ENCODE peak calls at places on chromosomes 12 and 14, in six cellular contexts. One of them, this sample, is unnamed.

GRCh38 chr14:75823334-75823733 is 158.5 kb downstream of the TGFB3 start:
- DNase-seq in fibroblast of lung: peak; percentile 88
- DNase-seq in neural progenitor cell: no peak
- DNase-seq in left lung: no peak
- DNase-seq in Karpas-422: no peak
- DNase-seq in stomach: no peak
- DNase-seq in this sample: peak; percentile 73

GRCh38 chr12:28742791-28743190 is 406.3 kb upstream of the FAR2 start:
- DNase-seq in fibroblast of lung: peak; percentile 31
- DNase-seq in left lung: no peak
- DNase-seq in stomach: no peak
- DNase-seq in neural progenitor cell: no peak
- DNase-seq in Karpas-422: no peak
- DNase-seq in this sample: no peak

GRCh38 chr12:87140257-87140656 is 884.1 kb upstream of the MGAT4C start:
- DNase-seq in fibroblast of lung: peak; percentile 69
- DNase-seq in stomach: no peak
- DNase-seq in Karpas-422: no peak
- DNase-seq in neural progenitor cell: no peak
- DNase-seq in left lung: no peak
- DNase-seq in this sample: no peak

GRCh38 chr12:31647106-31647505 is 12.4 kb upstream of the ETFBKMT start:
- DNase-seq in fibroblast of lung: no peak
- DNase-seq in Karpas-422: no peak
- DNase-seq in left lung: no peak
- DNase-seq in neural progenitor cell: no peak
- DNase-seq in stomach: peak; percentile 9
- DNase-seq in this sample: no peak

GRCh38 chr14:53325176-53325806 is 172.2 kb upstream of the DDHD1 start:
- DNase-seq in Karpas-422: peak; percentile 65
- DNase-seq in fibroblast of lung: no peak
- DNase-seq in neural progenitor cell: peak; percentile 38
- DNase-seq in left lung: no peak
- DNase-seq in stomach: no peak
- DNase-seq in this sample: no peak

GRCh38 chr12:57240926-57241555 is 9.9 kb downstream of the STAC3 start:
- DNase-seq in Karpas-422: peak; percentile 77
- DNase-seq in neural progenitor cell: peak; percentile 72
- DNase-seq in left lung: peak; percentile 71
- DNase-seq in stomach: no peak
- DNase-seq in fibroblast of lung: no peak
- DNase-seq in this sample: no peak

GRCh38 chr14:54493293-54493692 is 4.5 kb upstream of the GMFB start:
- DNase-seq in stomach: no peak
- DNase-seq in Karpas-422: peak; percentile 56
- DNase-seq in left lung: no peak
- DNase-seq in neural progenitor cell: peak; percentile 47
- DNase-seq in fibroblast of lung: no peak
- DNase-seq in this sample: no peak

GRCh38 chr12:113200016-113200797 is 14.7 kb downstream of the RITA1 start:
- DNase-seq in fibroblast of lung: no peak
- DNase-seq in stomach: no peak
- DNase-seq in left lung: no peak
- DNase-seq in Karpas-422: no peak
- DNase-seq in neural progenitor cell: no peak
- DNase-seq in this sample: no peak

GRCh38 chr14:69880051-69880487 is 853 bp downstream of the SMOC1 start:
- DNase-seq in Karpas-422: no peak
- DNase-seq in fibroblast of lung: no peak
- DNase-seq in left lung: no peak
- DNase-seq in stomach: no peak
- DNase-seq in neural progenitor cell: peak; percentile 60
- DNase-seq in this sample: no peak

GRCh38 chr12:123231931-123232330 is 1.0 kb downstream of the MPHOSPH9 start:
- DNase-seq in fibroblast of lung: no peak
- DNase-seq in Karpas-422: peak; percentile 46
- DNase-seq in stomach: no peak
- DNase-seq in left lung: no peak
- DNase-seq in neural progenitor cell: peak; percentile 27
- DNase-seq in this sample: no peak

GRCh38 chr12:5295151-5295550 is 136.8 kb upstream of the NTF3 start:
- DNase-seq in fibroblast of lung: no peak
- DNase-seq in stomach: no peak
- DNase-seq in Karpas-422: no peak
- DNase-seq in neural progenitor cell: no peak
- DNase-seq in left lung: no peak
- DNase-seq in this sample: no peak

GRCh38 chr14:88748288-88748687 is 44.5 kb downstream of the EML5 start:
- DNase-seq in Karpas-422: no peak
- DNase-seq in stomach: no peak
- DNase-seq in left lung: no peak
- DNase-seq in neural progenitor cell: no peak
- DNase-seq in fibroblast of lung: no peak
- DNase-seq in this sample: no peak

GRCh38 chr14:22188346-22188745 is 400.7 kb downstream of the DAD1 start:
- DNase-seq in stomach: no peak
- DNase-seq in left lung: no peak
- DNase-seq in fibroblast of lung: no peak
- DNase-seq in Karpas-422: no peak
- DNase-seq in neural progenitor cell: no peak
- DNase-seq in this sample: no peak

GRCh38 chr12:128783129-128783574 is 40.6 kb downstream of the SLC15A4 start:
- DNase-seq in neural progenitor cell: no peak
- DNase-seq in Karpas-422: no peak
- DNase-seq in fibroblast of lung: peak; percentile 42
- DNase-seq in left lung: no peak
- DNase-seq in stomach: no peak
- DNase-seq in this sample: no peak

GRCh38 chr14:77314043-77314442 is 6.6 kb downstream of the POMT2 start:
- DNase-seq in Karpas-422: no peak
- DNase-seq in stomach: no peak
- DNase-seq in neural progenitor cell: no peak
- DNase-seq in fibroblast of lung: peak; percentile 57
- DNase-seq in left lung: no peak
- DNase-seq in this sample: no peak

GRCh38 chr14:70934084-70934483 is 26.8 kb downstream of the PCNX1 start:
- DNase-seq in Karpas-422: no peak
- DNase-seq in stomach: no peak
- DNase-seq in neural progenitor cell: no peak
- DNase-seq in left lung: no peak
- DNase-seq in fibroblast of lung: no peak
- DNase-seq in this sample: no peak

GRCh38 chr12:39830862-39831520 is 211.4 kb upstream of the ABCD2 start:
- DNase-seq in left lung: no peak
- DNase-seq in Karpas-422: no peak
- DNase-seq in neural progenitor cell: no peak
- DNase-seq in stomach: no peak
- DNase-seq in fibroblast of lung: peak; percentile 8
- DNase-seq in this sample: no peak

GRCh38 chr14:72605921-72606220 is 288.0 kb downstream of the DPF3 start:
- DNase-seq in stomach: no peak
- DNase-seq in fibroblast of lung: no peak
- DNase-seq in neural progenitor cell: no peak
- DNase-seq in left lung: no peak
- DNase-seq in Karpas-422: no peak
- DNase-seq in this sample: no peak

GRCh38 chr12:59620326-59620725 is 24.5 kb downstream of the SLC16A7 start:
- DNase-seq in stomach: no peak
- DNase-seq in left lung: no peak
- DNase-seq in fibroblast of lung: no peak
- DNase-seq in Karpas-422: peak; percentile 54
- DNase-seq in neural progenitor cell: no peak
- DNase-seq in this sample: no peak

GRCh38 chr14:102317564-102318248 is 1.8 kb upstream of the ZNF839 start:
- DNase-seq in neural progenitor cell: peak; percentile 33
- DNase-seq in fibroblast of lung: no peak
- DNase-seq in stomach: no peak
- DNase-seq in left lung: no peak
- DNase-seq in Karpas-422: peak; percentile 83
- DNase-seq in this sample: no peak

GRCh38 chr12:63945777-63946176 is 101.3 kb downstream of the SRGAP1 start:
- DNase-seq in neural progenitor cell: no peak
- DNase-seq in Karpas-422: no peak
- DNase-seq in left lung: no peak
- DNase-seq in fibroblast of lung: no peak
- DNase-seq in stomach: no peak
- DNase-seq in this sample: no peak

GRCh38 chr14:52356025-52356424 is 41.9 kb downstream of the PTGER2 start:
- DNase-seq in fibroblast of lung: peak; percentile 20
- DNase-seq in left lung: no peak
- DNase-seq in Karpas-422: no peak
- DNase-seq in neural progenitor cell: no peak
- DNase-seq in stomach: no peak
- DNase-seq in this sample: no peak

GRCh38 chr14:54354096-54354495 is 42.7 kb upstream of the CDKN3 start:
- DNase-seq in left lung: no peak
- DNase-seq in Karpas-422: no peak
- DNase-seq in neural progenitor cell: no peak
- DNase-seq in fibroblast of lung: no peak
- DNase-seq in stomach: no peak
- DNase-seq in this sample: no peak

GRCh38 chr12:104219908-104220404 is 4.4 kb downstream of the TXNRD1 start:
- DNase-seq in Karpas-422: peak; percentile 70
- DNase-seq in neural progenitor cell: no peak
- DNase-seq in left lung: no peak
- DNase-seq in fibroblast of lung: peak; percentile 79
- DNase-seq in stomach: peak; percentile 55
- DNase-seq in this sample: no peak

DNA sequence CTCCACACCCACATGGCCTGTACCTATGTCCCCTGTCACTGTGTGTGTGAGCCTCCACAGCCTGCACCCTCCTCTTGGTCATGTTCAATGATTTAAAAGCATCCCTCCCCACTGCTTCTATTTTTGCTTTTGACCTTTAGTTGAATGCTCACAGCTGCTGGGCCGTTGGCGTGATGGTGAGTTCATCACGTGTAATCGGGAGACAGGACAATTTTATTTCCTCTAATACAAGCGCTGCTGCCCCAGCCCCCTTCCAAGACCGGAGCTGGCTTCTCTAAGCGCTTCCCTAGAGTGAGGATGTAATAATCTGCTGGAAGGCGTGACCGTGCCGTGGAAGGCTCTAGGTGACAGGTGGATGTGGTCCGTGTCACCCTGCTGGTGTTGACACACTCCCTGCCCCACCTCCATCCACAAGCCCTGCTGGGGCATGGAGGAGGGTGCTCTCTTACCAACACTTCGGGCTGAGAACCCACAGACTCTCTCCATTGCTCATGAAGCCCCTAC is 25.4 kb downstream of the CCDC85C start:
- DNase-seq in fibroblast of lung: no peak
- DNase-seq in stomach: no peak
- DNase-seq in neural progenitor cell: no peak
- DNase-seq in left lung: no peak
- DNase-seq in Karpas-422: no peak
- DNase-seq in this sample: no peak
- H3K4me1 ChIP-seq in fibroblast of lung: peaks cover 40% of the 10 kb centered on the region
- H3K4me1 ChIP-seq in stomach: peaks cover 76% of the 10 kb centered on the region
- H3K4me1 ChIP-seq in neural progenitor cell: peaks cover 51% of the 10 kb centered on the region
- H3K4me1 ChIP-seq in left lung: peaks cover 33% of the 10 kb centered on the region
- H3K4me1 ChIP-seq in Karpas-422: peaks cover 46% of the 10 kb centered on the region
- H3K4me1 ChIP-seq in this sample: peaks cover 15% of the 10 kb centered on the region

DNA sequence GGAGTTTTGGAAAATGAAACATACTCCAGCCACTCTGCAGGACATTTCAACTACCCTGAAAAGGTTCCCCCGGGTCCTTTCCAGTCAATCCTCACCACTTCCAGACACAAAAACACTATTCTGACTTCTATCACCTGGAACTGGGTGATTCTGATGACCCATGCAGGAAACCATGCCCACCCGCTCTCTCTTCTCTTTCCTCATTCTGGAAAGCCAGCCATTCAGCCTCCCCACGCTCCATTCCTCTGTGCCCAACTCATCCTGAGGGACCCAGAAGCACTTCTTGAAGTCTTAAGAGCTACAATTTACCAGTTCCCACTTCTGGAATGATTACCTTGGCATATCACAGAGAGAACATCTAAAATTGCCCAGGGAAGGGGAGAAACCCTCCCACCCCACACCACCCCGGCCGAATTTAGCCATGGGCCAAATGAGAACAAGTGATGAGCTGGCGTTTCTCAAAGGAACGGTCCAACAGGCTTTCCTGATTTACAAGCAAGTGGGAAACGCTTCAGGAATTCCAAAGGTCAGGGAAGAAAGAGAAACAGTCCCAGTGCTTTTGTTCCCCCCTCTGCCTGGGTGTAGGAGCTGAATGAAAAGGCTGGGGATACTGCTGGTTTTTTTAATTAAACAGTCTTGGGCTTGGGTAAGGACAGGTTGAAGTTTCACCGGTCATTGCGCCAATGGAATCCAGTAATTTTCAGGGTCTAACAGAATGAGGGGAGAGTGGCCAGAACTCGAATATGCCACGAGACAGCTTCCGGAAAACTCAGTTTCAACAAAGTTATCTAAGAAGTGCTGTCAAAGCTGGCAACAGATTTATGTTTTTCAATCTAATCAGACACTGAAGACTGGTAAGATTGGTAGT is 2.9 kb downstream of the CCDC88C start:
- DNase-seq in stomach: no peak
- DNase-seq in fibroblast of lung: no peak
- DNase-seq in neural progenitor cell: peak; percentile 87
- DNase-seq in left lung: no peak
- DNase-seq in Karpas-422: no peak
- DNase-seq in this sample: peak; percentile 43
- H3K27ac ChIP-seq in stomach: peak overlapping the region; percentile 90
- H3K27ac ChIP-seq in fibroblast of lung: no peak overlapping the region
- H3K27ac ChIP-seq in neural progenitor cell: peak overlapping the region; percentile 90
- H3K27ac ChIP-seq in left lung: no peak overlapping the region
- H3K27ac ChIP-seq in Karpas-422: peak overlapping the region; percentile 93
- H3K27ac ChIP-seq in this sample: no peak overlapping the region

GRCh38 chr12:108690799-108691153 is 40.5 kb downstream of the CORO1C start:
- DNase-seq in Karpas-422: no peak
- DNase-seq in neural progenitor cell: no peak
- DNase-seq in fibroblast of lung: no peak
- DNase-seq in stomach: no peak
- DNase-seq in left lung: no peak
- DNase-seq in this sample: no peak
- H3K4me3 ChIP-seq in Karpas-422: no peak overlapping the region
- H3K4me3 ChIP-seq in neural progenitor cell: no peak overlapping the region
- H3K4me3 ChIP-seq in fibroblast of lung: peak overlapping the region; percentile 50
- H3K4me3 ChIP-seq in stomach: no peak overlapping the region
- H3K4me3 ChIP-seq in left lung: no peak overlapping the region
- H3K4me3 ChIP-seq in this sample: peak overlapping the region; percentile 38

GRCh38 chr12:54286042-54286931 is 5.8 kb downstream of the HNRNPA1 start:
- DNase-seq in left lung: no peak
- DNase-seq in neural progenitor cell: no peak
- DNase-seq in Karpas-422: no peak
- DNase-seq in fibroblast of lung: no peak
- DNase-seq in stomach: no peak
- DNase-seq in this sample: no peak

GRCh38 chr12:54282949-54283593 is 2.5 kb downstream of the HNRNPA1 start:
- DNase-seq in Karpas-422: no peak
- DNase-seq in neural progenitor cell: no peak
- DNase-seq in stomach: no peak
- DNase-seq in fibroblast of lung: no peak
- DNase-seq in left lung: no peak
- DNase-seq in this sample: no peak

GRCh38 chr12:54287316-54288157 is 7.0 kb downstream of the HNRNPA1 start:
- DNase-seq in fibroblast of lung: no peak
- DNase-seq in left lung: no peak
- DNase-seq in neural progenitor cell: no peak
- DNase-seq in stomach: no peak
- DNase-seq in Karpas-422: no peak
- DNase-seq in this sample: no peak

GRCh38 chr12:54280401-54281260 is at the start of gene HNRNPA1:
- DNase-seq in stomach: peak; percentile 96
- DNase-seq in fibroblast of lung: peak; percentile 100
- DNase-seq in neural progenitor cell: peak; percentile 99
- DNase-seq in left lung: no peak
- DNase-seq in Karpas-422: peak; percentile 99
- DNase-seq in this sample: peak; percentile 97

GRCh38 chr12:54285150-54286041 is 4.9 kb downstream of the HNRNPA1 start:
- DNase-seq in stomach: no peak
- DNase-seq in fibroblast of lung: no peak
- DNase-seq in neural progenitor cell: no peak
- DNase-seq in left lung: no peak
- DNase-seq in Karpas-422: no peak
- DNase-seq in this sample: no peak
- H3K4me1 ChIP-seq in stomach: peaks cover 49% of the 10 kb centered on the region
- H3K4me1 ChIP-seq in fibroblast of lung: peaks cover 8% of the 10 kb centered on the region
- H3K4me1 ChIP-seq in neural progenitor cell: peaks cover 24% of the 10 kb centered on the region
- H3K4me1 ChIP-seq in left lung: peaks cover 31% of the 10 kb centered on the region
- H3K4me1 ChIP-seq in Karpas-422: peaks cover 29% of the 10 kb centered on the region
- H3K4me1 ChIP-seq in this sample: peaks cover 38% of the 10 kb centered on the region

This sample was measured in ascending aorta.